ENCODE peak calls at places on chromosomes 11 and 22, in four cellular contexts. O, B, X and U are unnamed samples.

GRCh38 chr11:45590743-45591142 is 74.7 kb downstream of the CHST1 start:
- DNase-seq in O (peak; percentile 33), B (no peak), X (no peak), U (peak; percentile 27)

GRCh38 chr22:48979482-48979881 is 848.2 kb downstream of the BRD1 start:
- DNase-seq in O (peak; percentile 0), B (no peak), X (no peak), U (no peak)

GRCh38 chr11:1195690-1196515 is 27.0 kb upstream of the MUC5B start:
- DNase-seq in O (no peak), B (no peak), X (peak; percentile 45), U (no peak)

GRCh38 chr11:6390718-6391547 is 659 bp downstream of the SMPD1 start:
- DNase-seq in O (no peak), B (no peak), X (no peak), U (no peak)

GRCh38 chr11:112584674-112585073 is 324.0 kb upstream of the PLET1 start:
- DNase-seq in O (no peak), B (no peak), X (no peak), U (no peak)

GRCh38 chr11:123253223-123253622 is 58.2 kb upstream of the CLMP start:
- DNase-seq in O (no peak), B (no peak), X (no peak), U (no peak)

GRCh38 chr11:14124886-14125285 is 162.4 kb downstream of the SPON1 start:
- DNase-seq in O (no peak), B (no peak), X (no peak), U (no peak)

GRCh38 chr22:36386351-36386899 is 1.3 kb downstream of the MYH9 start:
- DNase-seq in O (no peak), B (no peak), X (peak; percentile 75), U (no peak)

GRCh38 chr22:32473388-32473952 is 1.1 kb upstream of the FBXO7 start:
- DNase-seq in O (peak; percentile 76), B (no peak), X (no peak), U (no peak)

GRCh38 chr11:46363455-46363920 is 16.2 kb downstream of the DGKZ start:
- DNase-seq in O (peak; percentile 14), B (no peak), X (peak; percentile 64), U (no peak)

GRCh38 chr11:45082744-45083543 is 63.5 kb upstream of the PRDM11 start:
- DNase-seq in O (no peak), B (no peak), X (no peak), U (no peak)

GRCh38 chr11:13045734-13046133 is 36.6 kb downstream of the RASSF10 start:
- DNase-seq in O (no peak), B (no peak), X (no peak), U (no peak)

GRCh38 chr22:46547179-46547882 is 9.9 kb upstream of the CELSR1 start:
- DNase-seq in O (peak; percentile 65), B (no peak), X (no peak), U (no peak)

GRCh38 chr11:57274904-57275498 is 38.0 kb upstream of the APLNR start:
- DNase-seq in O (no peak), B (no peak), X (no peak), U (no peak)

GRCh38 chr11:62921201-62921572 is at the start of gene CHRM1:
- DNase-seq in O (no peak), B (no peak), X (peak; percentile 70), U (no peak)

GRCh38 chr22:46336119-46337078 is 885 bp downstream of the TRMU start:
- DNase-seq in O (no peak), B (no peak), X (no peak), U (no peak)

GRCh38 chr11:26753738-26754504 is 32.1 kb upstream of the SLC5A12 start:
- DNase-seq in O (peak; percentile 84), B (peak; percentile 31), X (no peak), U (peak; percentile 26)

GRCh38 chr11:1946812-1947480 is at the start of gene MRPL23:
- DNase-seq in O (no peak), B (no peak), X (no peak), U (no peak)

GRCh38 chr22:35344956-35345690 is 35.8 kb upstream of the HMOX1 start:
- DNase-seq in O (no peak), B (no peak), X (no peak), U (no peak)

GRCh38 chr11:3050386-3051325 is 6.6 kb downstream of the CARS1 start:
- DNase-seq in O (no peak), B (no peak), X (no peak), U (no peak)

GRCh38 chr11:72301486-72301885 is 57.5 kb upstream of the PHOX2A start:
- DNase-seq in O (no peak), B (no peak), X (no peak), U (no peak)

GRCh38 chr11:88886796-88887195 is 179.0 kb downstream of the GRM5 start:
- DNase-seq in O (peak; percentile 68), B (no peak), X (no peak), U (peak; percentile 11)

GRCh38 chr11:73577496-73577917 is 20.4 kb downstream of the FAM168A start:
- DNase-seq in O (peak; percentile 74), B (peak; percentile 31), X (no peak), U (no peak)

GRCh38 chr11:129023968-129024676 is 81.5 kb upstream of the TP53AIP1 start:
- DNase-seq in O (no peak), B (no peak), X (peak; percentile 77), U (peak; percentile 83)

GRCh38 chr22:31983911-31984661 is 39.8 kb downstream of the YWHAH start:
- DNase-seq in O (no peak), B (no peak), X (no peak), U (no peak)

GRCh38 chr11:76830639-76831312 is 29.9 kb upstream of the ACER3 start:
- DNase-seq in O (peak; percentile 63), B (no peak), X (no peak), U (no peak)

GRCh38 chr11:67271212-67271547 is 4.9 kb downstream of the GRK2 start:
- DNase-seq in O (no peak), B (no peak), X (peak; percentile 5), U (no peak)

GRCh38 chr11:67274768-67275605 is 8.7 kb downstream of the GRK2 start:
- DNase-seq in O (no peak), B (no peak), X (peak; percentile 60), U (no peak)

GRCh38 chr11:67272327-67273259 is 6.3 kb downstream of the GRK2 start:
- DNase-seq in O (no peak), B (no peak), X (peak; percentile 51), U (no peak)

GRCh38 chr11:67271548-67272284 is 5.4 kb downstream of the GRK2 start:
- DNase-seq in O (no peak), B (no peak), X (peak; percentile 53), U (no peak)

DNA sequence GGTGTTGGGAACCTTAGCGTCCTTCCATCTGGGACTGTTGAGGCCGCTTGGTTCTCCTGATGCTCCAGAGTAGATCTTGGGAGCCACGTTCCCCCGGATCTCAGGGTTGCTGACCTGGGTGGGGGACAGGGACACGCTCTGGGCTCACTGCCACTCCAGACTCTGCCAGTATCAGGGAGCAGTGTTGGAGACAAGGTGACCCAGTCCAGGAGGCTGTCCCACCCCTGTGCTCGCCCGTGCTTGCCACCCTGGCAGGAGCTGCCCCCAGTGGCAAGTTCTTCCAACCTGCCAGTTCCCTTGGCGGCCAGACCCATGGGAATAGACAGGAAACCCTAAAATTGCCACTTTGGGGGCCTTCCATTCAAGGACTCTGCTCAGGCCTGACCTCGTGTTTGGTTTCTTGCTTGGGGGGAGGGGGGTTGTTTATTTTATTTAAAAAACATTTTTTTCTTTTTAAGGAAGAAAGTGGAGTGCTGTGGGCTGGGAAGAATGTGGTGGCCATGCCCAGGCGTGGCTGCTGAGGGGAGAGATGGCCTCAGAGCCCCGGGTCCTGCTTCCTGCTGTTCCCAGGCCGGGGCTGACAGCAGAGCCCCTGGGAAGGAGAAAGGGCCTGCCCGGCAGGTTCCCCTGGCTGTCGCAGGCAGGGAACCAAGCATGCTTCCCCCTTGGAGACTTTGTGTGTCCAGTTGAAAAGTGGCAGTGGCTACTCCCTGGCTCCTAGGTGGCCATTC is 7.2 kb downstream of the GRK2 start:
- DNase-seq in O (no peak), B (no peak), X (peak; percentile 55), U (no peak)
- TF ChIP-seq CTCF in O (no peak), B (no peak), X (no peak), U (no peak)

DNA sequence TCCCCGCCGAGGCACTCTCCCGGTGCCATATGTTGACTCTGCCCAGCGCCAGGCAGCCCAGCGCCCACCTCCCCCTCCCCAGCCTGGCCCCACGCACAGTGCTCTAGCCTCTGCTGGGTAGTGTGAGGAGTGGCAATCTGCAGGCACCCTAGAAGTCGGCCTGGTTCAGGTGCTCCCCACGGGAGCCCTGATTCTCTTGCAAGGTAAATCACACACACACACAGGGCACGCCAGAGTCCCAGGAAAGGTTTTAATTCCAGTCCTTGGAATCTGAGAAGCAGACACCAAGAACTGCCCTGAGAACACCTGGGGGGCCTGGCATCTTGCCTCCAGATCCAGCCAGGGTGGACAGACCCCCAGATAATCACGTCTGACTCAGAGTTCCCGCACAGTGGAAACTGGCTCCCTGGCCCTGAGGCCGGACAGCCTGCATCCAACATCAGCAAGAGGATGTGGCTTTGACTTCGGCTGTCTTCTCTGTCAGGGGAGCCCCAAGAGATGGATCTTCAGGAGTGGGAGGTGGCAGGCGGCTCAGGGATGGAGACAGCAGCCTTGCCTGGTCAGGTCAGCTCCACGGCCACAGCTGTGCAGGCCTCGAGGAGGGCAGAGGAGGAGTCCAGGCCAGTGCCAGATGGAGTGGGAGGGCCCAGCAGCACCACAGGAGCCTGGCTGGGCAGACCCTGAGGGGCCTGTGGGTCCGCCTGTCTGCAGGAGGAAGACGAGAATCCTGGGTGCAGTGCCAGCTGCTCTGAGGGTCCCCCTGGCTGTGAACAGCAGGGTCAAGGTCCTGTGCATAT is 1.1 kb upstream of the RIN1 start:
- DNase-seq in O (peak; percentile 53), B (no peak), X (no peak), U (no peak)
- H3K4me3 ChIP-seq in O (no peak overlapping the region), B (no peak overlapping the region), X (no peak overlapping the region), U (no peak overlapping the region)

GRCh38 chr11:61738776-61739175 is 13.7 kb upstream of the MYRF start:
- DNase-seq in O (no peak), B (no peak), X (no peak), U (no peak)

GRCh38 chr11:61737636-61738386 is 14.6 kb upstream of the MYRF start:
- DNase-seq in O (no peak), B (no peak), X (no peak), U (no peak)

GRCh38 chr11:61736310-61736709 is 16.1 kb upstream of the MYRF start:
- DNase-seq in O (no peak), B (no peak), X (no peak), U (no peak)

GRCh38 chr11:61735391-61735790 is 17.0 kb upstream of the MYRF start:
- DNase-seq in O (no peak), B (no peak), X (no peak), U (no peak)

DNA sequence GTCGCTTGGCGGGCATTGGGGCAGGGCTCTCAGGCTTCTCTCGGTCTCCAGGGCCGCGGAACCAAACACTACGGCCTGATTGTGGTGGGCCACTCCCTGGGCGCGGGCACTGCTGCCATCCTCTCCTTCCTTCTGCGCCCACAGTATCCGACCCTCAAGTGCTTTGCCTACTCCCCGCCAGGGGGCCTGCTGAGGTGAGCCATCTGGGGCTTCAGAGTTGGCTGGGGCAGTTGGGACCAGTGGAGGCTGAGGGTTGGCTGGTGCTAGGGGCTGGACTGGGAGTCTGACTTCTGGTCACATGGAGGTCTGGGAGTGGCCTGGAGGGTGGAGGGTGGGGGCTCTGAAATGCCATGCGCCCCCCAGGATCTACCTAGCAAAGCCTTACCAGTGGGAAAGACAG is 15.3 kb upstream of the MYRF start:
- DNase-seq in O (no peak), B (no peak), X (no peak), U (no peak)
- TF ChIP-seq CTCF in O (no peak), B (no peak), X (no peak), U (no peak)

DNA sequence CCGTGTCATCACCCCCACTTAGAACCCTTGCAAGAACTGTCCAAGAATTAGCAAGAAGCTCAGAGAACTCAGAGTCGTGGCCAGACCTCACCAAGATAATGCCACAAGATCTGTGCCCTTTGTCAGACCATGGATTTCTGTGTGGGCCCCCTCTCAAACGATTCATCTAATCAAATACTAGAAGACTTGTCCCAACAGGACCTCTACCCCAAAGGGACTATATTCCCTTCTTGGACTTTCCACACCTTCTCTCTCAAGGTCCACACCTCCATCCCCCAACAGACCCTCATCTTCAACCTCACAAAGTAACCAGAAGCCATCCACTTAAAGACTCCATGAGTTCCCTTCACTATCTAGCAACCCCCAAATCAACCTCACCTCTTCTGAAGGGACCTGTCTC is 2.8 kb downstream of the POLR3H start:
- DNase-seq in O (no peak), B (no peak), X (no peak), U (no peak)
- H3K4me3 ChIP-seq in O (no peak overlapping the region), B (no peak overlapping the region), X (no peak overlapping the region), U (no peak overlapping the region)